ENCODE peak calls at places on chromosomes 4 and X, in nine cellular contexts. O is T-helper 1 cell, Z is thoracic aorta, A is right lobe of liver, V is ecto neural progenitor cell, E is EL, J is B cell, R is pancreas, H is NCI-H510A treated with DMSO at 0.1 percent for 48 hours. B is an unnamed sample.

GRCh38 chr4:4719446-4719845 is 140.0 kb upstream of the MSX1 start:
- DNase-seq in A (no peak), O (no peak), Z (no peak), H (no peak), J (no peak), V (no peak), R (no peak), E (no peak), B (no peak)

GRCh38 chr4:108512615-108513505 is 107.5 kb upstream of the RPL34 start:
- DNase-seq in O (peak), A (no peak), V (peak), Z (no peak), H (peak), R (no peak), E (peak), J (no peak), B (no peak)

GRCh38 chrX:149807747-149808458 is 26.2 kb downstream of the MAGEA9 start:
- DNase-seq in R (no peak), E (no peak), V (no peak), J (no peak), Z (no peak), O (no peak), A (no peak), H (no peak), B (no peak)

GRCh38 chr4:127997534-127998388 is 32.6 kb downstream of the ABHD18 start:
- DNase-seq in E (peak), J (peak), R (no peak), O (no peak), Z (no peak), V (no peak), A (no peak), H (no peak), B (no peak)

GRCh38 chrX:64206556-64207162 is 1.2 kb upstream of the AMER1 start:
- DNase-seq in J (no peak), V (no peak), H (peak), Z (no peak), A (peak), E (no peak), R (peak), O (no peak), B (peak)

GRCh38 chr4:11397819-11398610 is 30.7 kb downstream of the HS3ST1 start:
- DNase-seq in Z (no peak), A (no peak), R (no peak), J (no peak), E (no peak), V (no peak), O (no peak), H (no peak), B (no peak)

GRCh38 chr4:9781343-9782135 is at the start of gene DRD5:
- DNase-seq in Z (no peak), O (no peak), R (no peak), J (no peak), H (peak), E (no peak), A (no peak), V (peak), B (no peak)

GRCh38 chr4:55545681-55546632 is 752 bp downstream of the CLOCK start:
- DNase-seq in H (peak), E (peak), R (peak), J (peak), A (peak), V (peak), Z (peak), O (peak), B (peak)

GRCh38 chrX:19687395-19687794 is 172.1 kb upstream of the MAP3K15 start:
- DNase-seq in O (no peak), J (no peak), V (no peak), E (no peak), H (no peak), R (no peak), A (no peak), Z (no peak), B (no peak)

GRCh38 chr4:123351713-123352112 is 44.9 kb upstream of the SPRY1 start:
- DNase-seq in R (peak), O (no peak), J (no peak), E (no peak), V (no peak), A (peak), H (no peak), Z (no peak), B (peak)

GRCh38 chr4:99103166-99103565 is 14.6 kb upstream of the ADH5 start:
- DNase-seq in R (no peak), A (no peak), V (no peak), J (no peak), E (no peak), H (no peak), Z (no peak), O (no peak), B (no peak)

GRCh38 chr4:185730849-185731608 is 81.0 kb downstream of the SORBS2 start:
- DNase-seq in J (no peak), Z (no peak), R (no peak), A (no peak), V (no peak), E (no peak), O (no peak), H (no peak), B (no peak)

GRCh38 chrX:47843363-47843762 is 6.7 kb downstream of the ZNF81 start:
- DNase-seq in A (no peak), H (no peak), J (no peak), R (no peak), O (no peak), Z (no peak), E (peak), V (no peak), B (no peak)

GRCh38 chrX:44035576-44035975 is 62.4 kb upstream of the NDP start:
- DNase-seq in R (no peak), Z (no peak), J (no peak), O (no peak), A (no peak), H (no peak), E (no peak), V (no peak), B (no peak)

GRCh38 chrX:68018248-68019203 is 414.8 kb downstream of the OPHN1 start:
- DNase-seq in E (peak), V (peak), Z (no peak), R (no peak), H (no peak), J (no peak), O (no peak), A (peak), B (peak)

GRCh38 chrX:119399772-119400101 is 601 bp downstream of the SLC25A43 start:
- DNase-seq in O (no peak), R (no peak), E (peak), H (no peak), V (no peak), Z (no peak), A (no peak), J (no peak), B (no peak)

GRCh38 chr4:99405433-99406115 is 29.6 kb downstream of the ADH7 start:
- DNase-seq in O (peak), A (no peak), J (peak), H (peak), V (peak), Z (peak), E (peak), R (peak), B (peak)

GRCh38 chr4:148651991-148652390 is 209.8 kb upstream of the NR3C2 start:
- DNase-seq in V (peak), O (no peak), E (no peak), A (no peak), H (no peak), Z (no peak), J (no peak), R (no peak), B (no peak)

GRCh38 chr4:177023951-177024350 is 231.2 kb upstream of the VEGFC start:
- DNase-seq in O (no peak), J (no peak), V (no peak), R (no peak), Z (no peak), H (no peak), E (no peak), A (no peak), B (no peak)

GRCh38 chr4:40379248-40379647 is 44.1 kb downstream of the CHRNA9 start:
- DNase-seq in J (no peak), Z (no peak), R (no peak), H (no peak), A (no peak), V (no peak), E (no peak), O (no peak), B (peak)

GRCh38 chrX:39518451-39519212 is 579.1 kb downstream of the BCOR start:
- DNase-seq in E (peak), H (no peak), O (no peak), Z (peak), V (peak), J (no peak), R (peak), A (no peak), B (no peak)

GRCh38 chr4:186105721-186106335 is 1.3 kb downstream of the FAM149A start:
- DNase-seq in O (no peak), A (no peak), V (no peak), J (no peak), E (no peak), H (peak), R (no peak), Z (no peak), B (no peak)

GRCh38 chr4:77146426-77147399 is 10.3 kb upstream of the CCNG2 start:
- DNase-seq in R (no peak), E (peak), H (no peak), A (no peak), Z (no peak), O (no peak), V (no peak), J (no peak), B (no peak)

GRCh38 chr4:77156912-77157858 is at the start of gene CCNG2:
- DNase-seq in Z (peak), R (peak), O (peak), H (peak), E (peak), J (peak), V (peak), A (peak), B (no peak)

GRCh38 chr4:86967798-86968197 is 33.0 kb downstream of the AFF1 start:
- DNase-seq in H (no peak), O (no peak), V (no peak), J (no peak), R (no peak), A (no peak), E (no peak), Z (no peak), B (no peak)

GRCh38 chr4:36392049-36392448 is 110.6 kb downstream of the DTHD1 start:
- DNase-seq in V (no peak), J (no peak), O (no peak), E (no peak), Z (no peak), R (no peak), H (no peak), A (no peak), B (no peak)

GRCh38 chr4:177879851-177880250 is 437.6 kb upstream of the AGA start:
- DNase-seq in V (no peak), A (no peak), E (peak), H (no peak), Z (no peak), O (no peak), J (no peak), R (no peak), B (no peak)

GRCh38 chr4:112591593-112591992 is 45.1 kb downstream of the ZGRF1 start:
- DNase-seq in J (no peak), O (no peak), Z (no peak), H (no peak), A (no peak), R (no peak), E (no peak), V (no peak), B (no peak)

GRCh38 chr4:79906306-79906705 is 166.7 kb downstream of the ANTXR2 start:
- DNase-seq in V (no peak), Z (no peak), H (no peak), O (no peak), J (no peak), R (no peak), A (no peak), E (no peak), B (no peak)

GRCh38 chr4:38430841-38431240 is 233.2 kb upstream of the KLF3 start:
- DNase-seq in V (no peak), O (no peak), E (no peak), Z (no peak), A (no peak), H (no peak), J (no peak), R (no peak), B (no peak)

B was measured in left lobe of liver.